ENCODE peak calls at places on chromosomes 5 and 9, in four cellular contexts. E is SJSA1, N is astrocyte of the cerebellum, S is brain microvascular endothelial cell. G is an unnamed sample.

GRCh38 chr9:6938447-6938846 is 180.7 kb downstream of the KDM4C start:
- DNase-seq in E (peak), N (peak), S (peak), G (peak)

GRCh38 chr9:134663753-134664415 is 22.3 kb downstream of the COL5A1 start:
- DNase-seq in S (no peak), N (no peak), E (no peak), G (no peak)

GRCh38 chr9:36141288-36141687 is 4.8 kb downstream of the GLIPR2 start:
- DNase-seq in N (no peak), S (no peak), E (no peak), G (no peak)

GRCh38 chr5:62574599-62574998 is 4.0 kb upstream of the LRRC70 start:
- DNase-seq in N (no peak), E (no peak), S (no peak), G (no peak)

GRCh38 chr9:23581936-23582335 is 244.1 kb downstream of the ELAVL2 start:
- DNase-seq in S (no peak), E (no peak), N (no peak), G (no peak)

GRCh38 chr5:171954721-171955120 is 51.7 kb downstream of the FBXW11 start:
- DNase-seq in E (peak), S (peak), N (no peak), G (no peak)

GRCh38 chr5:53425598-53426516 is 54.6 kb upstream of the FST start:
- DNase-seq in N (no peak), S (no peak), E (no peak), G (no peak)

GRCh38 chr5:143261748-143262392 is 141.6 kb downstream of the NR3C1 start:
- DNase-seq in E (no peak), S (peak), N (no peak), G (no peak)

GRCh38 chr9:135565141-135565628 is 3.6 kb downstream of the PAEP start:
- DNase-seq in N (no peak), S (no peak), E (no peak), G (no peak)

GRCh38 chr5:1827410-1828397 is 26.5 kb downstream of the NDUFS6 start:
- DNase-seq in N (no peak), S (no peak), E (no peak), G (no peak)

GRCh38 chr9:136784997-136785361 is 6.2 kb upstream of the TMEM141 start:
- DNase-seq in N (no peak), S (no peak), E (no peak), G (no peak)

GRCh38 chr9:134396258-134396742 is 70.0 kb downstream of the RXRA start:
- DNase-seq in N (no peak), S (no peak), E (no peak), G (no peak)

GRCh38 chr5:74630387-74631087 is 10.0 kb downstream of the ENC1 start:
- DNase-seq in E (peak), N (peak), S (peak), G (peak)

GRCh38 chr9:80146466-80146865 is 574.7 kb downstream of the TLE4 start:
- DNase-seq in S (peak), E (peak), N (no peak), G (no peak)

GRCh38 chr9:8234286-8234819 is 434.8 kb upstream of the DMAC1 start:
- DNase-seq in N (no peak), E (no peak), S (no peak), G (no peak)

GRCh38 chr9:16704489-16705111 is 165.9 kb downstream of the BNC2 start:
- DNase-seq in N (no peak), S (peak), E (peak), G (peak)

GRCh38 chr5:163377982-163378381 is 59.4 kb upstream of the CCNG1 start:
- DNase-seq in E (no peak), N (no peak), S (no peak), G (no peak)

GRCh38 chr5:159978358-159978757 is 30.6 kb upstream of the TTC1 start:
- DNase-seq in N (no peak), E (no peak), S (no peak), G (no peak)

GRCh38 chr5:142221091-142221860 is 103.5 kb downstream of the SPRY4 start:
- DNase-seq in N (no peak), E (no peak), S (no peak), G (no peak)

GRCh38 chr9:81685763-81686613 is 3.4 kb downstream of the TLE1 start:
- DNase-seq in S (peak), E (peak), N (no peak), G (no peak)

GRCh38 chr5:144352732-144353317 is 182.2 kb downstream of the KCTD16 start:
- DNase-seq in E (no peak), S (no peak), N (no peak), G (no peak)

GRCh38 chr5:149561848-149562247 is 10.6 kb upstream of the CSNK1A1 start:
- DNase-seq in E (peak), S (peak), N (peak), G (peak)

DNA sequence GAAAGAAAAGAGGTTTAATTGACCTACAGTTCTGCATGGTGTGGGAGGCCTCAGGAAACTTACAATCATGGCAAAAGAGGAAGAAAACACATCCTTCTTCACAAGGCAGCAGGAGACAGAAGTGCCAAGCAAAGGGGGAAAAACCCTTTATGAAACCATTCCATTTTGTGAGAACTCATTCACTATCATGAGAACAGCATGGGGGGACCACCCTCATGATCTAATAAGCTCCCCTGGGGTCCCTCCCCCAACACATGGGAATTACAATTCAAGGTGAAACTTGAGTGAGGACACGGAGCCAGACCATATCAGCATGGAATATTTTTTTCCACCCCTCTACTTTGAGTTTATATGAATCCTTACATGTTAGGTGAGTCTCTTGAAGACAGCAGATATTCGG is 173.7 kb downstream of the PHF2 start:
- DNase-seq in E (no peak), S (no peak), N (no peak), G (no peak)
- H3K4me3 ChIP-seq in E (no peak), S (no peak), N (no peak), G (no peak)

DNA sequence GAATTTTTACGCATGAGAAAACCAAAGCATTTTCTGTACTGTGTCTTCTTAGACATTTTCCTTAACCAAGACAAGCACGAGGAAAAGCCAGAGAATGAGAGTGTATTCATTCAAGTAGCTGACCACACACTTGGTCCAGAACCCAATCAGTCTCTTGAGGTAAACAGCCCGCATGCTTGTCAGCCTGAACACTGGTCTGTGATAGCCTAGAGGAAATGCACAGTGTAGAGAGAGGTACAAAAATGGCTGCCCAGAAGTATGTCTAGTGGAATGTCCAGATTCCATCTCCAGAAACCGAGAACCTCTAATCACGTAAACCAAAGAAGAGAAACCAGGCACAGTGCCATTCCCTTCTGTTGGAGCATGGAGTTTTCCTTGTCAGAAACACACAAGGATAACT is 80.0 kb upstream of the SNX2 start:
- DNase-seq in E (peak), S (no peak), N (no peak), G (no peak)
- H3K4me3 ChIP-seq in E (no peak), S (no peak), N (no peak), G (no peak)

GRCh38 chr5:39333104-39333503 is 31.2 kb downstream of the C9 start:
- DNase-seq in N (no peak), E (no peak), S (no peak), G (no peak)
- H3K4me3 ChIP-seq in N (no peak), E (no peak), S (no peak), G (no peak)

GRCh38 chr5:181203842-181204560 is 995 bp downstream of the TRIM7 start:
- DNase-seq in E (peak), S (no peak), N (no peak), G (no peak)

GRCh38 chr5:181204561-181205401 is at the start of gene TRIM7:
- DNase-seq in S (no peak), E (peak), N (no peak), G (no peak)

GRCh38 chr5:181207214-181207959 is 2.4 kb upstream of the TRIM7 start:
- DNase-seq in S (peak), N (peak), E (peak), G (peak)

GRCh38 chr5:181205402-181205734 is 372 bp upstream of the TRIM7 start:
- DNase-seq in S (no peak), N (no peak), E (no peak), G (no peak)

DNA sequence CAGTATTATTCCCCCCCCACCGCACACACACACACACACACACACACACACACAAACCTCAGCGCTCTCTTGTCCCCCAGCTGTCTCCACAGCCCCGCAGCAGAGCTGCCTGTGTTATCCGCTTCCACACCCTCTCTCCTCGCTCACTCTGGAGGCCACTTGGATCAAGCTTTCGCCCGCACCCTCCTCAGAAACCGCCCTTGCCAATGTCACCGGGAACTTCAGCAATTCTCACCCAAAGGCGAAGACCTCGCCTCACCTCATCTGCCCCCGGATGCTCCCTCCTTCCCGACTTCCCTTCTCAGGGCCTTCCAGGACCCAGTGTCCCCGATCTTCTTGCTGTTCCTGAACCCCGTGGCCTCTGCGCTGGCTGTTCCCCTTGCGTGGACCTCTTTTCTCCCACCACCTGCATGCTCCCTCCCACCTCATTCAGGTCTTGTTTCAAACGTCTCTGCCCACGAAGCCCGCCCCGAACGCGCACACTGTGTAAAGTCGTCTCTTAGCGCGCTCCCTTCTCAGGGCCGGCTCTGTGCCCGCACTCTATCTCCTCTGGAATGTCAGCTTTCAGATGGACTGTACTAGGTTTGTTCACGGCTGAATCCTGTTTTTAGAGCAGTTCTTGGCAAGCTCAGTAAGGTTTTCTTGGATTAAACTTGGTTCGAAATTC is 872 bp upstream of the TRIM7 start:
- DNase-seq in N (no peak), E (peak), S (no peak), G (no peak)
- H3K4me3 ChIP-seq in N (peak), E (peak), S (peak), G (peak)

GRCh38 chr9:129336601-129337286 is 158.7 kb upstream of the IER5L start:
- DNase-seq in N (peak), S (no peak), E (no peak), G (no peak)
- H3K4me3 ChIP-seq in N (peak), S (peak), E (no peak), G (peak)

DNA sequence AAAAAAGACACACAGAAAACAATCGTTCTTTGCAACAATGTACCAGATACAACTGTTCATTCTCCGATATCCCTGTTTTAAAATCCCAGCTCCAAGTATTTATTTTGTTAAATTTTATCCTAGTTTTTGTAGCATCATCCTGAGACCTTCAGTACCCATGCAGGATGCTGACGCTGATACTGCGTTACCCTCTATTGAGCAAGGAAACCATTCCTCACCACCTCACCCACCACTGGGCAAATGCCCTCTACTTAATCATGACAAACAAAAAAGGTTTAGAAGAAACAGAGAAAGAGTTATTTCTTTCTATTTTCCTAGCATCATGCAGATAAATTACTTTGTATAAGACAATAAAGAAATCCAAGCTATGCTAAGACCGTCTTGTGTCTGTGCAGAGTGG is 136.1 kb upstream of the PCA3 start:
- DNase-seq in N (no peak), S (no peak), E (no peak), G (no peak)
- H3K4me3 ChIP-seq in N (no peak), S (no peak), E (no peak), G (no peak)